ENCODE peak calls at places on chromosomes 3 and 15, in four cellular contexts. Z is endothelial cell of umbilical vein, D is GM12878, C is K562. X is an unnamed sample.

GRCh38 chr3:43236008-43236407 is 50.3 kb upstream of the SNRK start:
- DNase-seq in Z (no peak), D (no peak), C (no peak), X (peak; percentile 37)

GRCh38 chr15:90981681-90982080 is 12.7 kb downstream of the PRC1 start:
- DNase-seq in Z (no peak), D (peak; percentile 53), C (no peak), X (no peak)

GRCh38 chr15:49313650-49314049 is 109.4 kb upstream of the FGF7 start:
- DNase-seq in Z (no peak), D (no peak), C (no peak), X (peak; percentile 94)

GRCh38 chr3:77939726-77940125 is 899.8 kb downstream of the ROBO2 start:
- DNase-seq in Z (no peak), D (no peak), C (no peak), X (no peak)

GRCh38 chr3:186976802-186977201 is 46.5 kb downstream of the ST6GAL1 start:
- DNase-seq in Z (no peak), D (no peak), C (no peak), X (no peak)

GRCh38 chr15:66621491-66622467 is 56.0 kb upstream of the LCTL start:
- DNase-seq in Z (no peak), D (no peak), C (peak; percentile 73), X (no peak)

GRCh38 chr3:184295771-184296170 is 3.3 kb upstream of the PSMD2 start:
- DNase-seq in Z (no peak), D (no peak), C (no peak), X (no peak)

GRCh38 chr15:60523056-60523455 is 44.1 kb upstream of the ICE2 start:
- DNase-seq in Z (peak; percentile 52), D (no peak), C (no peak), X (peak; percentile 80)

GRCh38 chr3:158727499-158728377 is 4.5 kb downstream of the RARRES1 start:
- DNase-seq in Z (peak; percentile 80), D (peak; percentile 26), C (peak; percentile 70), X (peak; percentile 83)

GRCh38 chr3:120093119-120093922 is 926 bp downstream of the GSK3B start:
- DNase-seq in Z (peak; percentile 73), D (no peak), C (no peak), X (peak; percentile 85)

GRCh38 chr3:24401090-24401810 is 93.4 kb downstream of the THRB start:
- DNase-seq in Z (no peak), D (no peak), C (no peak), X (no peak)

GRCh38 chr3:4908769-4909156 is 70.5 kb upstream of the BHLHE40 start:
- DNase-seq in Z (no peak), D (no peak), C (no peak), X (no peak)

GRCh38 chr15:44468713-44469385 is 41.4 kb downstream of the CTDSPL2 start:
- DNase-seq in Z (peak; percentile 29), D (no peak), C (no peak), X (peak; percentile 83)

GRCh38 chr3:138915503-138916498 is 31.1 kb downstream of the FOXL2 start:
- DNase-seq in Z (peak; percentile 88), D (peak; percentile 34), C (peak; percentile 90), X (peak; percentile 83)

GRCh38 chr3:138916824-138917223 is 30.1 kb downstream of the FOXL2 start:
- DNase-seq in Z (no peak), D (no peak), C (no peak), X (no peak)

GRCh38 chr3:138919304-138919703 is 27.6 kb downstream of the FOXL2 start:
- DNase-seq in Z (no peak), D (no peak), C (no peak), X (no peak)

GRCh38 chr3:138923531-138923994 is 23.4 kb downstream of the FOXL2 start:
- DNase-seq in Z (peak; percentile 85), D (peak; percentile 35), C (peak; percentile 68), X (peak; percentile 83)

GRCh38 chr3:138921316-138922292 is 25.3 kb downstream of the FOXL2 start:
- DNase-seq in Z (no peak), D (no peak), C (no peak), X (peak; percentile 81)
- H2AFZ ChIP-seq in Z (no peak overlapping the region), D (no peak overlapping the region), C (no peak overlapping the region), X (peak overlapping the region; percentile 34)

GRCh38 chr3:51966941-51967383 is 292 bp downstream of the PCBP4 start:
- DNase-seq in Z (no peak), D (no peak), C (no peak), X (no peak)

GRCh38 chr3:51967384-51968174 is at the start of gene PCBP4:
- DNase-seq in Z (peak; percentile 45), D (no peak), C (peak; percentile 75), X (peak; percentile 34)

GRCh38 chr3:51969841-51970240 is 2.6 kb upstream of the PCBP4 start:
- DNase-seq in Z (no peak), D (no peak), C (no peak), X (no peak)

GRCh38 chr3:51968883-51969674 is 1.8 kb upstream of the PCBP4 start:
- DNase-seq in Z (no peak), D (no peak), C (no peak), X (no peak)

GRCh38 chr3:51968175-51968681 is 974 bp upstream of the PCBP4 start:
- DNase-seq in Z (no peak), D (no peak), C (no peak), X (peak; percentile 18)
- TF ChIP-seq FOS in Z (no peak), D (no peak), C (no peak), X (no peak)

GRCh38 chr15:27827336-27827735 is 271.8 kb downstream of the OCA2 start:
- DNase-seq in Z (no peak), D (no peak), C (no peak), X (peak; percentile 9)
- H2AFZ ChIP-seq in Z (no peak overlapping the region), D (no peak overlapping the region), C (no peak overlapping the region), X (no peak overlapping the region)

GRCh38 chr3:123808812-123809211 is 75.3 kb downstream of the MYLK start:
- DNase-seq in Z (no peak), D (no peak), C (no peak), X (no peak)

GRCh38 chr3:123805504-123805903 is 78.6 kb downstream of the MYLK start:
- DNase-seq in Z (no peak), D (no peak), C (no peak), X (no peak)

GRCh38 chr3:123807820-123808219 is 76.3 kb downstream of the MYLK start:
- DNase-seq in Z (peak; percentile 25), D (no peak), C (no peak), X (no peak)

GRCh38 chr3:123813876-123814275 is 70.3 kb downstream of the MYLK start:
- DNase-seq in Z (peak; percentile 16), D (no peak), C (no peak), X (no peak)

DNA sequence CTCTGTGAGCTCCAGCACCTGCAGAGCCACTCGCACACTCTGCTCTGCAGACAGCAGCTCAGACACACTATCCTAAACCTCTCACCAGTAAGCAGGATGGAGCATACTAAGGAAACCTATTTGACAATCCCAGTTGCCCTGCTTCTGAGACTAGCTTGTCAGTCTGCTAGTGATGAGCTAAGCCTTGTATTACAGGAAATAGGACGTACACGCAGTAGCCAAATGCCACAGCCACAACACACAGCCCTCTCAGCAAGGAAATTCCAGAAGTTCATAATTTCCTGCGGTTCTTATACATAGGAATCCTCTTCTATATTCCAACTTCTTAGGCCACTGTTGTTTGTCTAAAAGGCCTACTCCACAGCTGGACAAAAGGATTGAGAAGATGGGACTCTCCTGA is 74.5 kb downstream of the MYLK start:
- DNase-seq in Z (peak; percentile 80), D (no peak), C (no peak), X (peak; percentile 84)
- TF ChIP-seq FOS in Z (peak; percentile 44), D (no peak), C (no peak), X (no peak)